ENCODE peak calls at places on chromosomes 2 and 18, in six cellular contexts. One of them, this sample, is unnamed.

GRCh38 chr2:240347373-240347940 is 88.0 kb upstream of the GPC1 start:
- DNase-seq in mesendoderm: no peak
- DNase-seq in H9: no peak
- DNase-seq in mesenchymal stem cell: no peak
- DNase-seq in H1: no peak
- DNase-seq in neuronal stem cell: no peak
- DNase-seq in this sample: no peak

GRCh38 chr18:33821503-33821902 is 243.5 kb downstream of the ASXL3 start:
- DNase-seq in H1: no peak
- DNase-seq in H9: no peak
- DNase-seq in mesendoderm: no peak
- DNase-seq in mesenchymal stem cell: peak; percentile 46
- DNase-seq in neuronal stem cell: no peak
- DNase-seq in this sample: peak; percentile 66

GRCh38 chr2:96839288-96839874 is 4.4 kb downstream of the ANKRD23 start:
- DNase-seq in neuronal stem cell: no peak
- DNase-seq in H9: peak; percentile 73
- DNase-seq in H1: peak; percentile 64
- DNase-seq in mesenchymal stem cell: no peak
- DNase-seq in mesendoderm: no peak
- DNase-seq in this sample: no peak

GRCh38 chr2:218832520-218832919 is 917 bp upstream of the PRKAG3 start:
- DNase-seq in mesendoderm: no peak
- DNase-seq in neuronal stem cell: no peak
- DNase-seq in mesenchymal stem cell: no peak
- DNase-seq in H1: no peak
- DNase-seq in H9: no peak
- DNase-seq in this sample: no peak

GRCh38 chr18:498901-499300 is 1.6 kb downstream of the COLEC12 start:
- DNase-seq in mesenchymal stem cell: no peak
- DNase-seq in neuronal stem cell: no peak
- DNase-seq in mesendoderm: peak; percentile 73
- DNase-seq in H1: no peak
- DNase-seq in H9: no peak
- DNase-seq in this sample: no peak

GRCh38 chr2:238439093-238439849 is 12.5 kb downstream of the ASB1 start:
- DNase-seq in mesenchymal stem cell: no peak
- DNase-seq in H1: no peak
- DNase-seq in H9: no peak
- DNase-seq in mesendoderm: peak; percentile 28
- DNase-seq in neuronal stem cell: no peak
- DNase-seq in this sample: peak; percentile 98

GRCh38 chr2:14514001-14514400 is 118.5 kb upstream of the LRATD1 start:
- DNase-seq in neuronal stem cell: no peak
- DNase-seq in H1: no peak
- DNase-seq in H9: peak; percentile 31
- DNase-seq in mesendoderm: peak; percentile 8
- DNase-seq in mesenchymal stem cell: no peak
- DNase-seq in this sample: no peak

GRCh38 chr2:44715671-44716077 is 225.8 kb upstream of the SIX3 start:
- DNase-seq in H1: no peak
- DNase-seq in mesendoderm: peak; percentile 90
- DNase-seq in neuronal stem cell: peak; percentile 23
- DNase-seq in H9: peak; percentile 50
- DNase-seq in mesenchymal stem cell: peak; percentile 43
- DNase-seq in this sample: peak; percentile 27

GRCh38 chr18:79611040-79611681 is 68.4 kb upstream of the CTDP1 start:
- DNase-seq in mesendoderm: peak; percentile 98
- DNase-seq in mesenchymal stem cell: peak; percentile 75
- DNase-seq in H9: no peak
- DNase-seq in neuronal stem cell: no peak
- DNase-seq in H1: peak; percentile 42
- DNase-seq in this sample: peak; percentile 92

GRCh38 chr2:51597086-51597485 is 565.2 kb upstream of the NRXN1 start:
- DNase-seq in H9: no peak
- DNase-seq in H1: no peak
- DNase-seq in neuronal stem cell: no peak
- DNase-seq in mesendoderm: peak; percentile 5
- DNase-seq in mesenchymal stem cell: no peak
- DNase-seq in this sample: no peak

GRCh38 chr2:237073552-237073951 is 12.1 kb upstream of the COPS8 start:
- DNase-seq in H9: no peak
- DNase-seq in mesendoderm: peak; percentile 34
- DNase-seq in H1: no peak
- DNase-seq in neuronal stem cell: no peak
- DNase-seq in mesenchymal stem cell: peak; percentile 86
- DNase-seq in this sample: peak; percentile 93

GRCh38 chr18:10035306-10035991 is 121.6 kb downstream of the VAPA start:
- DNase-seq in mesenchymal stem cell: no peak
- DNase-seq in mesendoderm: no peak
- DNase-seq in H9: no peak
- DNase-seq in neuronal stem cell: no peak
- DNase-seq in H1: no peak
- DNase-seq in this sample: no peak

GRCh38 chr18:21439453-21439852 is 161.1 kb downstream of the ESCO1 start:
- DNase-seq in mesendoderm: no peak
- DNase-seq in neuronal stem cell: no peak
- DNase-seq in H1: no peak
- DNase-seq in mesenchymal stem cell: peak; percentile 83
- DNase-seq in H9: no peak
- DNase-seq in this sample: peak; percentile 59

GRCh38 chr2:201984800-201985525 is 48.7 kb upstream of the FZD7 start:
- DNase-seq in neuronal stem cell: no peak
- DNase-seq in mesenchymal stem cell: no peak
- DNase-seq in H9: no peak
- DNase-seq in H1: no peak
- DNase-seq in mesendoderm: no peak
- DNase-seq in this sample: no peak

GRCh38 chr18:12279781-12280531 is 25.8 kb downstream of the CIDEA start:
- DNase-seq in neuronal stem cell: no peak
- DNase-seq in H9: no peak
- DNase-seq in mesendoderm: no peak
- DNase-seq in H1: no peak
- DNase-seq in mesenchymal stem cell: no peak
- DNase-seq in this sample: no peak

GRCh38 chr2:160976797-160977196 is 183.4 kb upstream of the TANK start:
- DNase-seq in H1: no peak
- DNase-seq in mesendoderm: no peak
- DNase-seq in mesenchymal stem cell: no peak
- DNase-seq in neuronal stem cell: no peak
- DNase-seq in H9: no peak
- DNase-seq in this sample: no peak

GRCh38 chr2:20130821-20131645 is 79.6 kb upstream of the LAPTM4A start:
- DNase-seq in mesendoderm: no peak
- DNase-seq in H9: no peak
- DNase-seq in mesenchymal stem cell: no peak
- DNase-seq in H1: no peak
- DNase-seq in neuronal stem cell: no peak
- DNase-seq in this sample: no peak

GRCh38 chr2:147888665-147889064 is 43.8 kb downstream of the ACVR2A start:
- DNase-seq in H1: no peak
- DNase-seq in mesenchymal stem cell: no peak
- DNase-seq in H9: no peak
- DNase-seq in mesendoderm: peak; percentile 7
- DNase-seq in neuronal stem cell: no peak
- DNase-seq in this sample: no peak

GRCh38 chr2:151478011-151478410 is 68.3 kb downstream of the RIF1 start:
- DNase-seq in mesenchymal stem cell: no peak
- DNase-seq in neuronal stem cell: no peak
- DNase-seq in mesendoderm: no peak
- DNase-seq in H1: no peak
- DNase-seq in H9: no peak
- DNase-seq in this sample: peak; percentile 72

GRCh38 chr2:166240387-166241313 is 112.8 kb upstream of the SCN1A start:
- DNase-seq in neuronal stem cell: no peak
- DNase-seq in H1: no peak
- DNase-seq in mesendoderm: peak; percentile 2
- DNase-seq in mesenchymal stem cell: no peak
- DNase-seq in H9: no peak
- DNase-seq in this sample: peak; percentile 52

GRCh38 chr18:56314396-56314795 is 324.0 kb downstream of the TXNL1 start:
- DNase-seq in mesenchymal stem cell: no peak
- DNase-seq in mesendoderm: peak; percentile 19
- DNase-seq in H9: no peak
- DNase-seq in H1: no peak
- DNase-seq in neuronal stem cell: no peak
- DNase-seq in this sample: peak; percentile 18

GRCh38 chr2:69214898-69215297 is 172.1 kb downstream of the GFPT1 start:
- DNase-seq in neuronal stem cell: no peak
- DNase-seq in mesendoderm: no peak
- DNase-seq in mesenchymal stem cell: peak; percentile 72
- DNase-seq in H9: no peak
- DNase-seq in H1: no peak
- DNase-seq in this sample: peak; percentile 77

GRCh38 chr2:42224422-42225067 is 55.4 kb downstream of the EML4 start:
- DNase-seq in H9: no peak
- DNase-seq in H1: no peak
- DNase-seq in mesendoderm: no peak
- DNase-seq in neuronal stem cell: no peak
- DNase-seq in mesenchymal stem cell: no peak
- DNase-seq in this sample: no peak

GRCh38 chr2:10790228-10790973 is 22.2 kb downstream of the PDIA6 start:
- DNase-seq in mesenchymal stem cell: no peak
- DNase-seq in mesendoderm: no peak
- DNase-seq in H1: no peak
- DNase-seq in neuronal stem cell: no peak
- DNase-seq in H9: no peak
- DNase-seq in this sample: no peak
- H2BK5ac ChIP-seq in mesenchymal stem cell: no peak overlapping the region
- H2BK5ac ChIP-seq in mesendoderm: no peak overlapping the region
- H2BK5ac ChIP-seq in H1: no peak overlapping the region
- H2BK5ac ChIP-seq in neuronal stem cell: no peak overlapping the region
- H2BK5ac ChIP-seq in H9: no peak overlapping the region
- H2BK5ac ChIP-seq in this sample: no peak overlapping the region

GRCh38 chr18:59690216-59691045 is 6.8 kb downstream of the CCBE1 start:
- DNase-seq in mesenchymal stem cell: no peak
- DNase-seq in mesendoderm: peak; percentile 35
- DNase-seq in neuronal stem cell: no peak
- DNase-seq in H1: no peak
- DNase-seq in H9: peak; percentile 61
- DNase-seq in this sample: no peak

GRCh38 chr18:59686260-59686659 is 11.0 kb downstream of the CCBE1 start:
- DNase-seq in neuronal stem cell: no peak
- DNase-seq in H1: no peak
- DNase-seq in H9: no peak
- DNase-seq in mesenchymal stem cell: no peak
- DNase-seq in mesendoderm: no peak
- DNase-seq in this sample: no peak

GRCh38 chr18:59681051-59681450 is 16.2 kb downstream of the CCBE1 start:
- DNase-seq in neuronal stem cell: no peak
- DNase-seq in mesenchymal stem cell: no peak
- DNase-seq in mesendoderm: no peak
- DNase-seq in H9: no peak
- DNase-seq in H1: no peak
- DNase-seq in this sample: no peak

GRCh38 chr18:59681521-59682004 is 15.7 kb downstream of the CCBE1 start:
- DNase-seq in H1: no peak
- DNase-seq in mesenchymal stem cell: no peak
- DNase-seq in H9: no peak
- DNase-seq in neuronal stem cell: no peak
- DNase-seq in mesendoderm: peak; percentile 86
- DNase-seq in this sample: no peak

GRCh38 chr18:59685501-59685900 is 11.7 kb downstream of the CCBE1 start:
- DNase-seq in H1: no peak
- DNase-seq in H9: no peak
- DNase-seq in mesendoderm: peak; percentile 45
- DNase-seq in neuronal stem cell: no peak
- DNase-seq in mesenchymal stem cell: no peak
- DNase-seq in this sample: no peak
- H2BK5ac ChIP-seq in H1: peak overlapping the region; percentile 20
- H2BK5ac ChIP-seq in H9: no peak overlapping the region
- H2BK5ac ChIP-seq in mesendoderm: no peak overlapping the region
- H2BK5ac ChIP-seq in neuronal stem cell: no peak overlapping the region
- H2BK5ac ChIP-seq in mesenchymal stem cell: no peak overlapping the region
- H2BK5ac ChIP-seq in this sample: no peak overlapping the region

DNA sequence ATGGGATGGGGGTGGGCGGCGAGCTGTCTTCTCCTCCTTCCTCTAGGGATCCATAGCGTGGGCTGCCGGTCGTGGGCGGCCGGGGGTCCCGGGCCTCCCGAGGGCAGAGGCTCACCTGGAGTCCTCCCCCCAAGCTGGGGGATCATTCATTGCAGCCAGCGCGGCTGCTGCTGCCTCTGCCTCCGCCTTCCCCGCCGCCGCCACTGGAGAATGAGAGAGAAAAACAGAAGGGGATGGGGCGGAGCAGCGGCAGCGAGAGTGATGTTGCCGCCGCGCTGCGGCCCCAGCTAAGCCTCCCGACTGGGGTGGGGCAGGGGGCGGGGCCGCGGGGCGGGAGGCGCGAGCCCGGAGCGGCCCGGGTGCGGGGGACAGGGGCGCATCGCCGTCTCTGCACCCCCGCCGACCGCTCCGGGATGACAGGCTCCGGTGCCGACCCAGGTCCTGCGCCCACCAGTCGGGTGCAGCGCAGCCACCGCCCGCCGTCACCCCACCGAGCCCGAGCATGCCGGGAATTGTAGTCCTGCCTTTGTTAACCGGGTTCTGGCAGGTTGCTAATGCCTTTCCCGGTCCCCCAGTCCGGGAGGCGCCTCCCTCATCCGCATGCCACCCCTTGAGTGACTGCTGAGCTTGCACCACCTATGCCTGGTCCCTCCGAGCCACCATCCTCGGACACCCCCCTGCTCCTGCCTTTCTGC is at the start of gene KIF3C:
- DNase-seq in H1: peak; percentile 89
- DNase-seq in neuronal stem cell: peak; percentile 72
- DNase-seq in H9: peak; percentile 96
- DNase-seq in mesendoderm: peak; percentile 90
- DNase-seq in mesenchymal stem cell: peak; percentile 71
- DNase-seq in this sample: peak; percentile 42
- H2BK5ac ChIP-seq in H1: peak within 1 kb of the TSS; percentile 90
- H2BK5ac ChIP-seq in neuronal stem cell: peak within 1 kb of the TSS; percentile 78
- H2BK5ac ChIP-seq in H9: no peak within 1 kb of the TSS
- H2BK5ac ChIP-seq in mesendoderm: peak within 1 kb of the TSS; percentile 29
- H2BK5ac ChIP-seq in mesenchymal stem cell: no peak within 1 kb of the TSS
- H2BK5ac ChIP-seq in this sample: peak within 1 kb of the TSS; percentile 2

DNA sequence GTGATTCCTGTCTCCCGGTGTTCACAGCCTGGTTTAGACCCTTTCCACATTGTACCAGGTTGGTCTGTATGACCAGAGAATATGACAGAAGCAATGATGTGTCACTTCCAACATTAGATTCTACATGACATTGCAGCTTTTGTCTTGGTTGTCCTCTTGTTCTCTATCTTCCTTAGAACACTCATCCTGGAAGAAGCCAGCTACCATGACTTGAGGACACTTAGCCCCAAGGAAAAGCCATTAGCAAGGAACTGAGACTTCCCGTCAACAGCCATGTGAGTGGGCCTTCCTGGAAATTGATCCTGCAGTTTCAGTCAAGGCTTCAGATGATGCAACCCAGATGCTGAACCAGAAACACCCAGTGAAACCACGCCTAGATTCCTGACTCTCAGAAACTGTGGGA is 143.3 kb downstream of the MREG start:
- DNase-seq in neuronal stem cell: no peak
- DNase-seq in H9: no peak
- DNase-seq in mesenchymal stem cell: peak; percentile 72
- DNase-seq in mesendoderm: peak; percentile 78
- DNase-seq in H1: no peak
- DNase-seq in this sample: peak; percentile 72
- H2BK5ac ChIP-seq in neuronal stem cell: no peak overlapping the region
- H2BK5ac ChIP-seq in H9: no peak overlapping the region
- H2BK5ac ChIP-seq in mesenchymal stem cell: no peak overlapping the region
- H2BK5ac ChIP-seq in mesendoderm: peak overlapping the region; percentile 26
- H2BK5ac ChIP-seq in H1: no peak overlapping the region
- H2BK5ac ChIP-seq in this sample: no peak overlapping the region

This sample was measured in IMR-90.